ENCODE peak calls at places on chromosomes 13 and 19, in ten cellular contexts. L, W, S, B, K, G, J, A, N and H are unnamed samples.

GRCh38 chr13:64551755-64552154 is 2678.4 kb downstream of the PCDH9 start:
- DNase-seq in L (no peak), J (no peak), N (no peak), G (no peak), K (no peak), S (no peak), B (no peak), A (no peak), W (no peak), H (peak; percentile 57)

GRCh38 chr19:46134527-46134926 is 10.0 kb upstream of the IGFL3 start:
- DNase-seq in A (peak; percentile 29), L (no peak), S (no peak), N (no peak), J (no peak), W (no peak), K (no peak), G (no peak), B (no peak), H (peak; percentile 21)

GRCh38 chr19:7928741-7929701 is 3.1 kb upstream of the CTXN1 start:
- DNase-seq in S (peak; percentile 83), N (peak; percentile 76), W (peak; percentile 94), A (peak; percentile 54), J (peak; percentile 57), K (peak; percentile 47), G (peak; percentile 68), B (peak; percentile 77), L (peak; percentile 63), H (peak; percentile 78)

GRCh38 chr19:38035515-38036495 is 128.8 kb downstream of the SIPA1L3 start:
- DNase-seq in L (no peak), K (no peak), S (no peak), J (no peak), G (no peak), A (no peak), W (no peak), B (no peak), N (no peak), H (no peak)

GRCh38 chr19:16385821-16386220 is 61.2 kb downstream of the KLF2 start:
- DNase-seq in G (no peak), J (no peak), K (no peak), B (no peak), L (no peak), N (no peak), S (peak; percentile 22), W (no peak), A (no peak), H (no peak)

GRCh38 chr13:45299194-45299593 is 41.8 kb downstream of the TPT1 start:
- DNase-seq in S (no peak), J (no peak), G (no peak), W (no peak), L (no peak), B (peak; percentile 76), A (no peak), K (no peak), N (no peak), H (no peak)

GRCh38 chr13:68927387-68928026 is 1180.1 kb upstream of the ATXN8OS start:
- DNase-seq in J (no peak), K (peak; percentile 58), G (no peak), B (peak; percentile 4), W (peak; percentile 50), S (no peak), N (no peak), A (peak; percentile 73), L (peak; percentile 38), H (no peak)

GRCh38 chr13:71587778-71588177 is 279.2 kb downstream of the DACH1 start:
- DNase-seq in S (no peak), K (no peak), B (no peak), W (no peak), A (no peak), J (no peak), L (no peak), N (no peak), G (no peak), H (no peak)